ENCODE peak calls at places on chromosome 6, in four cellular contexts. K is H1, P is neuronal stem cell, E is mesenchymal stem cell. Y is an unnamed sample.

GRCh38 chr6:125585470-125585869 is 164.0 kb upstream of the HEY2 start:
- DNase-seq in K (no peak), P (no peak), E (no peak), Y (no peak)

GRCh38 chr6:13267142-13267621 is 61.2 kb downstream of the TBC1D7 start:
- DNase-seq in K (no peak), P (no peak), E (no peak), Y (no peak)

GRCh38 chr6:38423746-38424145 is 216.0 kb downstream of the BTBD9 start:
- DNase-seq in K (no peak), P (no peak), E (no peak), Y (no peak)

GRCh38 chr6:2376429-2377355 is 131.3 kb upstream of the GMDS start:
- DNase-seq in K (no peak), P (no peak), E (peak; percentile 65), Y (no peak)

GRCh38 chr6:152598858-152599537 is 38.2 kb downstream of the SYNE1 start:
- DNase-seq in K (no peak), P (no peak), E (no peak), Y (peak; percentile 58)

GRCh38 chr6:160431231-160431630 is 83.1 kb downstream of the SLC22A3 start:
- DNase-seq in K (no peak), P (no peak), E (no peak), Y (no peak)

GRCh38 chr6:16136536-16137450 is 7.9 kb downstream of the MYLIP start:
- DNase-seq in K (no peak), P (no peak), E (peak; percentile 86), Y (no peak)

GRCh38 chr6:113642714-113643442 is 214.3 kb upstream of the MARCKS start:
- DNase-seq in K (no peak), P (no peak), E (no peak), Y (peak; percentile 93)

GRCh38 chr6:106046116-106046853 is 39.9 kb upstream of the PRDM1 start:
- DNase-seq in K (no peak), P (no peak), E (no peak), Y (no peak)

GRCh38 chr6:156280131-156280530 is 497.0 kb upstream of the ARID1B start:
- DNase-seq in K (no peak), P (no peak), E (no peak), Y (no peak)

GRCh38 chr6:113185299-113185698 is 671.8 kb upstream of the MARCKS start:
- DNase-seq in K (no peak), P (no peak), E (peak; percentile 22), Y (peak; percentile 1)

GRCh38 chr6:28751963-28752350 is 171.8 kb downstream of the TRIM27 start:
- DNase-seq in K (no peak), P (no peak), E (no peak), Y (no peak)

GRCh38 chr6:68711386-68712000 is 76.4 kb downstream of the ADGRB3 start:
- DNase-seq in K (no peak), P (no peak), E (no peak), Y (no peak)

GRCh38 chr6:159692303-159693127 is 526 bp downstream of the SOD2 start:
- DNase-seq in K (no peak), P (peak; percentile 27), E (peak; percentile 73), Y (peak; percentile 45)

GRCh38 chr6:27545271-27546046 is 72.6 kb upstream of the ZNF184 start:
- DNase-seq in K (peak; percentile 84), P (no peak), E (peak; percentile 71), Y (no peak)

GRCh38 chr6:170024940-170025339 is 265.9 kb downstream of the DLL1 start:
- DNase-seq in K (no peak), P (no peak), E (peak; percentile 23), Y (no peak)

GRCh38 chr6:18207949-18208348 is 52.7 kb downstream of the KDM1B start:
- DNase-seq in K (no peak), P (no peak), E (no peak), Y (no peak)

GRCh38 chr6:16338577-16339262 is 100.3 kb downstream of the GMPR start:
- DNase-seq in K (no peak), P (no peak), E (peak; percentile 99), Y (peak; percentile 98)

GRCh38 chr6:96015791-96016776 is at the start of gene FUT9:
- DNase-seq in K (peak; percentile 70), P (peak; percentile 78), E (no peak), Y (no peak)

GRCh38 chr6:8321671-8322404 is 113.5 kb downstream of the SLC35B3 start:
- DNase-seq in K (no peak), P (no peak), E (no peak), Y (no peak)

GRCh38 chr6:34491091-34491430 is 25.2 kb downstream of the PACSIN1 start:
- DNase-seq in K (no peak), P (no peak), E (peak; percentile 72), Y (no peak)

GRCh38 chr6:64012351-64013060 is 376.9 kb downstream of the PHF3 start:
- DNase-seq in K (peak; percentile 13), P (peak; percentile 48), E (peak; percentile 85), Y (peak; percentile 37)

GRCh38 chr6:168343239-168344167 is 23.9 kb upstream of the DACT2 start:
- DNase-seq in K (no peak), P (no peak), E (no peak), Y (no peak)

GRCh38 chr6:40506956-40507355 is 80.2 kb downstream of the LRFN2 start:
- DNase-seq in K (no peak), P (no peak), E (no peak), Y (no peak)

GRCh38 chr6:150466196-150466595 is 97.4 kb downstream of the IYD start:
- DNase-seq in K (no peak), P (no peak), E (no peak), Y (no peak)

GRCh38 chr6:35586542-35586941 is 73.8 kb upstream of the TULP1 start:
- DNase-seq in K (no peak), P (no peak), E (no peak), Y (peak; percentile 62)

GRCh38 chr6:83592770-83593394 is 80.5 kb downstream of the PRSS35 start:
- DNase-seq in K (peak; percentile 5), P (no peak), E (peak; percentile 38), Y (no peak)

GRCh38 chr6:142926494-142927273 is 18.3 kb downstream of the HIVEP2 start:
- DNase-seq in K (no peak), P (peak; percentile 58), E (peak; percentile 93), Y (peak; percentile 42)

GRCh38 chr6:167825759-167826229 is 917 bp upstream of the AFDN start:
- DNase-seq in K (peak; percentile 41), P (no peak), E (peak; percentile 73), Y (peak; percentile 94)

GRCh38 chr6:797479-798077 is 104.6 kb upstream of the EXOC2 start:
- DNase-seq in K (no peak), P (peak; percentile 39), E (peak; percentile 59), Y (peak; percentile 76)

GRCh38 chr6:63471654-63472053 is 100.6 kb upstream of the LOC128125822 start:
- DNase-seq in K (no peak), P (no peak), E (no peak), Y (no peak)

GRCh38 chr6:107489636-107490567 is at the start of gene SOBP:
- DNase-seq in K (no peak), P (peak; percentile 67), E (peak; percentile 61), Y (no peak)

GRCh38 chr6:109242029-109242428 is 140.2 kb downstream of the CD164 start:
- DNase-seq in K (no peak), P (no peak), E (no peak), Y (no peak)

GRCh38 chr6:152496731-152497130 is 140.4 kb downstream of the SYNE1 start:
- DNase-seq in K (no peak), P (no peak), E (no peak), Y (no peak)

GRCh38 chr6:89360415-89360999 is 8.0 kb upstream of the UBE2J1 start:
- DNase-seq in K (no peak), P (no peak), E (peak; percentile 71), Y (no peak)
- H3K4me3 ChIP-seq in K (no peak overlapping the region), P (no peak overlapping the region), E (no peak overlapping the region), Y (no peak overlapping the region)

GRCh38 chr6:41963371-41963770 is 21.8 kb upstream of the CCND3 start:
- DNase-seq in K (no peak), P (no peak), E (no peak), Y (no peak)
- H2BK12ac ChIP-seq in K (peak overlapping the region; percentile 55), P (no peak overlapping the region), E (no peak overlapping the region), Y (peak overlapping the region; percentile 67)

GRCh38 chr6:4707011-4707410 is 69.2 kb upstream of the CDYL start:
- DNase-seq in K (no peak), P (no peak), E (no peak), Y (peak; percentile 82)
- H3K4me2 ChIP-seq in K (no peak overlapping the region), P (no peak overlapping the region), E (no peak overlapping the region), Y (no peak overlapping the region)

GRCh38 chr6:73699656-73700055 is 3.7 kb downstream of the CD109 start:
- DNase-seq in K (no peak), P (no peak), E (no peak), Y (no peak)

GRCh38 chr6:73691512-73691911 is 4.5 kb upstream of the CD109 start:
- DNase-seq in K (no peak), P (no peak), E (peak; percentile 31), Y (no peak)

GRCh38 chr6:73695619-73696421 is at the start of gene CD109:
- DNase-seq in K (peak; percentile 33), P (peak; percentile 50), E (peak; percentile 94), Y (peak; percentile 21)

GRCh38 chr6:73696990-73697651 is 1.1 kb downstream of the CD109 start:
- DNase-seq in K (no peak), P (no peak), E (no peak), Y (no peak)

DNA sequence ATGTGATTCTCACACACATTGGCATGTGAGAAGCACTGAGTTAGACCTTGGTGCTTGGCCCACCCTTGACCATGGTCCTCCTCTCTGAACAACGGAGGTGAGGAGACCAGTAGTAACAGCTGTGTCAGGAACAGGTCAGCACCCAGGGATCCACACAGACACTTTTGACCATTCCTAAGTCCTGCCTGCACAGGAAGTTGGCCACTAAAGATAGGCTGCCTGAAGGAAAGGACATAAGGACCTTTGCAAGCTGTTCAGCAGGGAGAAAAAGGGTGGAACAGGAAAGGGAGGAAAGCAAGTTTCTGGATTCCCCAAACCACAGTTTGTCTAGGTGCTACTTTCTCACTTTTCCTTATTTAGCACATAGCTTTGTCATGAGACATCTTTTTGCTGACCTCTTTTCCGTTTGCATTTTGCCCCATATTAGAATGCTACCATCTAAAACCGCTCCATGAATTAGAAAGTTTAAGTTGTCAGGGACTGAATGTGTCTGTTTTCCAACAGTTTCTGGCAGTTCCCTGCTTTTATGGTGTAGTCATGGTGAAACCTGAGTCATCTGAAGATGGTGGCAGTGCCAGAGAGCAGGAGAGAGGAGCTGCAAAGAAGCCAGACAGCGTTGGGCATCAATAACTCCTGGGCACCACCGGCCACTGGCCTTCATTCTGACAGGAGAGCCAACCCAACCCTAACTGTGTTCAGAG is 1.1 kb upstream of the CD109 start:
- DNase-seq in K (no peak), P (no peak), E (peak; percentile 84), Y (no peak)
- H3K4me3 ChIP-seq in K (peak overlapping the region; percentile 72), P (no peak overlapping the region), E (peak overlapping the region; percentile 88), Y (no peak overlapping the region)

DNA sequence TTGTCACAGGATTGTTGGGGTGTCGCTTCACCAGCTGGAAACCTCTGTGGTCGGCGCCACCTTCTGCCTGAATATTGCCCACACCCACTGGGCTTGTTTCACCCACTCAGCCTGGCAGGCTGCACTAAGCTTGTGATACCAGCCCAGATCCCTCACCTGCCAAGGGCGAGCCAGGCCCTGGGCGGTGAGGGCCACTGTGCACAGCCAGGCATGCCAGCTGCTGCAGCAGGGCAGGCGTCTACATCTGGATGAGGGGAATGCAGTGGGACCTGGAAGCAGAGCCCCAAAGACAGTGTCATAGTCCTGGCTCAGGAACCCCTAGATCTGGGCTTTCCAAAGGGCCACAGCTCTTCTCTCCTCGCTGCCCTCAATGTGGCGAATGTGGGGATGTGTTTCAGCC is 1307.5 kb downstream of the GRIK2 start:
- DNase-seq in K (no peak), P (no peak), E (no peak), Y (no peak)
- H2BK12ac ChIP-seq in K (no peak overlapping the region), P (no peak overlapping the region), E (no peak overlapping the region), Y (no peak overlapping the region)

GRCh38 chr6:104268389-104268788 is 591.3 kb downstream of the HACE1 start:
- DNase-seq in K (no peak), P (no peak), E (no peak), Y (no peak)
- H3K4me2 ChIP-seq in K (no peak overlapping the region), P (no peak overlapping the region), E (no peak overlapping the region), Y (no peak overlapping the region)